ENCODE peak calls at places on chromosome 6, in nine cellular contexts. One of them, this sample, is unnamed.

GRCh38 chr6:35091353-35092083 is 49.6 kb downstream of the TCP11 start:
- DNase-seq in ELR: peak; percentile 30
- DNase-seq in islet precursor cell: peak; percentile 50
- DNase-seq in hepatocyte: peak; percentile 2
- DNase-seq in DMS153: no peak
- DNase-seq in HCEC 1CT: no peak
- DNase-seq in SK-N-MC: no peak
- DNase-seq in adrenal gland: peak; percentile 45
- DNase-seq in cardiac fibroblast: no peak
- DNase-seq in this sample: peak; percentile 27

GRCh38 chr6:128491643-128492206 is 28.7 kb downstream of the PTPRK start:
- DNase-seq in islet precursor cell: peak; percentile 71
- DNase-seq in adrenal gland: no peak
- DNase-seq in SK-N-MC: peak; percentile 66
- DNase-seq in ELR: no peak
- DNase-seq in HCEC 1CT: peak; percentile 65
- DNase-seq in cardiac fibroblast: peak; percentile 92
- DNase-seq in DMS153: no peak
- DNase-seq in hepatocyte: no peak
- DNase-seq in this sample: peak; percentile 79

GRCh38 chr6:43496370-43497128 is 13.6 kb downstream of the LRRC73 start:
- DNase-seq in islet precursor cell: peak; percentile 90
- DNase-seq in hepatocyte: peak; percentile 71
- DNase-seq in HCEC 1CT: peak; percentile 67
- DNase-seq in DMS153: no peak
- DNase-seq in cardiac fibroblast: peak; percentile 59
- DNase-seq in SK-N-MC: no peak
- DNase-seq in ELR: peak; percentile 89
- DNase-seq in adrenal gland: peak; percentile 67
- DNase-seq in this sample: peak; percentile 47

GRCh38 chr6:26607434-26608230 is 10.9 kb downstream of the ABT1 start:
- DNase-seq in ELR: peak; percentile 81
- DNase-seq in adrenal gland: peak; percentile 75
- DNase-seq in HCEC 1CT: peak; percentile 54
- DNase-seq in cardiac fibroblast: peak; percentile 74
- DNase-seq in DMS153: peak; percentile 68
- DNase-seq in hepatocyte: peak; percentile 79
- DNase-seq in SK-N-MC: peak; percentile 59
- DNase-seq in islet precursor cell: peak; percentile 74
- DNase-seq in this sample: peak; percentile 72

GRCh38 chr6:153625089-153625488 is 414.0 kb upstream of the OPRM1 start:
- DNase-seq in cardiac fibroblast: no peak
- DNase-seq in HCEC 1CT: peak; percentile 13
- DNase-seq in adrenal gland: no peak
- DNase-seq in hepatocyte: peak; percentile 73
- DNase-seq in SK-N-MC: peak; percentile 95
- DNase-seq in islet precursor cell: peak; percentile 86
- DNase-seq in ELR: peak; percentile 20
- DNase-seq in DMS153: no peak
- DNase-seq in this sample: peak; percentile 5

GRCh38 chr6:74574794-74575193 is 631.1 kb downstream of the COL12A1 start:
- DNase-seq in adrenal gland: no peak
- DNase-seq in islet precursor cell: no peak
- DNase-seq in cardiac fibroblast: peak; percentile 64
- DNase-seq in DMS153: no peak
- DNase-seq in SK-N-MC: peak; percentile 14
- DNase-seq in HCEC 1CT: peak; percentile 65
- DNase-seq in ELR: peak; percentile 60
- DNase-seq in hepatocyte: peak; percentile 37
- DNase-seq in this sample: peak; percentile 59

GRCh38 chr6:33840064-33840926 is 36.5 kb upstream of the MLN start:
- DNase-seq in ELR: peak; percentile 100
- DNase-seq in HCEC 1CT: peak; percentile 98
- DNase-seq in SK-N-MC: peak; percentile 97
- DNase-seq in adrenal gland: peak; percentile 82
- DNase-seq in cardiac fibroblast: peak; percentile 98
- DNase-seq in hepatocyte: peak; percentile 82
- DNase-seq in DMS153: peak; percentile 87
- DNase-seq in islet precursor cell: peak; percentile 97
- DNase-seq in this sample: peak; percentile 95

GRCh38 chr6:42819803-42820508 is 38.1 kb downstream of the BICRAL start:
- DNase-seq in HCEC 1CT: no peak
- DNase-seq in cardiac fibroblast: peak; percentile 16
- DNase-seq in islet precursor cell: no peak
- DNase-seq in hepatocyte: no peak
- DNase-seq in SK-N-MC: no peak
- DNase-seq in ELR: peak; percentile 19
- DNase-seq in DMS153: peak; percentile 89
- DNase-seq in adrenal gland: no peak
- DNase-seq in this sample: peak; percentile 23